ENCODE peak calls at places on chromosomes 11 and 22, in four cellular contexts. H, A, D and X are unnamed samples.

GRCh38 chr22:31173386-31174145 is 13.6 kb downstream of the RNF185 start:
- DNase-seq in H (peak), D (no peak), A (no peak), X (no peak)

GRCh38 chr22:37802310-37803194 is 5.2 kb upstream of the GCAT start:
- DNase-seq in D (no peak), A (peak), H (no peak), X (peak)

GRCh38 chr11:107043242-107043991 is 25.1 kb upstream of the GUCY1A2 start:
- DNase-seq in D (peak), H (no peak), A (no peak), X (no peak)

GRCh38 chr11:72338741-72339140 is 94.8 kb upstream of the PHOX2A start:
- DNase-seq in D (no peak), H (no peak), A (no peak), X (no peak)

GRCh38 chr11:69509381-69509780 is 27.9 kb downstream of the LINC01488 start:
- DNase-seq in H (no peak), D (no peak), A (no peak), X (no peak)

GRCh38 chr22:48474881-48475280 is 1352.8 kb downstream of the BRD1 start:
- DNase-seq in H (no peak), A (no peak), D (no peak), X (no peak)

GRCh38 chr22:29044657-29045176 is 16.9 kb downstream of the C22orf31 start:
- DNase-seq in D (no peak), H (no peak), A (no peak), X (peak)

GRCh38 chr11:71164186-71164585 is 88.2 kb downstream of the SHANK2 start:
- DNase-seq in A (no peak), D (no peak), H (no peak), X (no peak)

GRCh38 chr11:33480636-33481035 is 220.0 kb downstream of the C11orf91 start:
- DNase-seq in A (no peak), D (no peak), H (no peak), X (no peak)

GRCh38 chr11:63765688-63766241 is 2.8 kb downstream of the ZFTA start:
- DNase-seq in H (no peak), D (no peak), A (no peak), X (no peak)

GRCh38 chr11:113014262-113014661 is 53.0 kb downstream of the NCAM1 start:
- DNase-seq in A (no peak), D (no peak), H (no peak), X (no peak)

GRCh38 chr11:77080643-77081210 is 14.0 kb downstream of the CAPN5 start:
- DNase-seq in A (no peak), H (no peak), D (no peak), X (no peak)

GRCh38 chr11:129779342-129779741 is 36.3 kb upstream of the TMEM45B start:
- DNase-seq in A (no peak), D (no peak), H (no peak), X (peak)

GRCh38 chr11:26297179-26297970 is 34.6 kb upstream of the ANO3 start:
- DNase-seq in D (no peak), A (peak), H (peak), X (peak)

GRCh38 chr22:25563757-25564319 is 637 bp upstream of the GRK3 start:
- DNase-seq in A (no peak), D (no peak), H (no peak), X (peak)
- TF ChIP-seq POLR2AphosphoS2 in A (no peak), D (no peak), H (no peak), X (no peak)

GRCh38 chr11:125807909-125808308 is 20.0 kb downstream of the PATE3 start:
- DNase-seq in A (no peak), H (no peak), D (no peak), X (no peak)
- TF ChIP-seq POLR2AphosphoS2 in A (no peak), H (no peak), D (no peak), X (no peak)

GRCh38 chr11:85663080-85663729 is 1.7 kb downstream of the CREBZF start:
- DNase-seq in A (no peak), D (no peak), H (no peak), X (no peak)

GRCh38 chr11:85665756-85666155 is 827 bp upstream of the CREBZF start:
- DNase-seq in H (no peak), D (no peak), A (no peak), X (no peak)

GRCh38 chr11:85661972-85662664 is 2.8 kb downstream of the CREBZF start:
- DNase-seq in H (no peak), D (no peak), A (no peak), X (no peak)

GRCh38 chr11:85664561-85665481 is at the start of gene CREBZF:
- DNase-seq in D (peak), A (peak), H (peak), X (peak)

GRCh38 chr11:85663781-85664560 is 958 bp downstream of the CREBZF start:
- DNase-seq in A (peak), D (no peak), H (peak), X (peak)
- TF ChIP-seq POLR2AphosphoS2 in A (no peak), D (no peak), H (no peak), X (no peak)

GRCh38 chr22:39943366-39943765 is 16.8 kb upstream of the TMA7B start:
- DNase-seq in A (peak), D (no peak), H (no peak), X (no peak)

GRCh38 chr22:39946571-39947407 is 13.4 kb upstream of the TMA7B start:
- DNase-seq in H (no peak), D (no peak), A (peak), X (no peak)

GRCh38 chr22:39949964-39950737 is 10.0 kb upstream of the TMA7B start:
- DNase-seq in A (peak), D (no peak), H (no peak), X (no peak)

GRCh38 chr22:39943941-39944624 is 16.1 kb upstream of the TMA7B start:
- DNase-seq in D (no peak), H (no peak), A (no peak), X (no peak)

DNA sequence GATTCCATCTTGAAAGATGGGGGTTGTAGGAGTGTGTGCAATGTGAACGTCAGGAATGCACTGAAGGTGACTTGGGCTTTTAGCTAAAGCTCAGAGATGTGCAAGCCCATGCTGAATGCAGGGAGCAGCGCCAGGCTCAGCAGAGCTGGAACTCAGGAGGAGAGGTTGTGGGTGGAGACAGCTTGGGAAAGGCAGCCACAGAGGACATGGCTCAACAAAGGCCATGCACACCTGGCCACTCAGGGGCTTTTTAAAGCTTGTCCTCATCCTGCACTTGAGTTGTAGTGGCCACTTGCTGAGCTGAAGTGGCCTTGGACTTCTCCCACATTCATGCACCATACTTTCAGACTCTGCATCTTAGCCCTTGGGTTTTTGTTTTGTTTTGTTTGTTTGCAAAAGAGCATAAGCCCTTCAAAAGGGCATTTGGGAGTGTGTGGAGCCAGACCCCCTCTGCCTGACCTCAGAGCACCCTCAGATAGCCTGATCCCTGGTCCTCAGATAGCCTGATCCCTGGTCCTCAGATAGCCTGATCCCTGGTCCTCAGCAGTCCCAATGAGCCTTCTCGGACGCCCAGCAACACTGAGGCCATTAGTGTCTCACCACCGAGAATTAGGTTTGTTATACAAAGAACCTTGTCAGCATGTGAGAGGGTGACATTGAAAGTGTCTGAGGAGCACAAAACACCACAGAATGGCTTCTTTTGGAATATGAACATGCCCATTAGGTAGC is 12.5 kb upstream of the TMA7B start:
- DNase-seq in D (no peak), H (no peak), A (no peak), X (no peak)
- TF ChIP-seq POLR2AphosphoS2 in D (no peak), H (no peak), A (no peak), X (no peak)

GRCh38 chr11:61778357-61778886 is 14.0 kb downstream of the TMEM258 start:
- DNase-seq in D (no peak), H (no peak), A (no peak), X (no peak)

GRCh38 chr11:61775106-61775505 is 17.3 kb downstream of the TMEM258 start:
- DNase-seq in A (no peak), H (no peak), D (no peak), X (no peak)

GRCh38 chr11:61777234-61778090 is 14.9 kb downstream of the TMEM258 start:
- DNase-seq in H (no peak), A (peak), D (no peak), X (no peak)

GRCh38 chr11:61775606-61776554 is 16.5 kb downstream of the TMEM258 start:
- DNase-seq in H (no peak), D (no peak), A (peak), X (no peak)

GRCh38 chr11:61776561-61777075 is 15.8 kb downstream of the TMEM258 start:
- DNase-seq in A (peak), D (no peak), H (peak), X (peak)
- TF ChIP-seq POLR2AphosphoS2 in A (no peak), D (no peak), H (no peak), X (no peak)

GRCh38 chr11:13316528-13316961 is 39.0 kb downstream of the BMAL1 start:
- DNase-seq in D (no peak), H (no peak), A (no peak), X (no peak)
- TF ChIP-seq POLR2AphosphoS2 in D (no peak), H (no peak), A (no peak), X (no peak)

DNA sequence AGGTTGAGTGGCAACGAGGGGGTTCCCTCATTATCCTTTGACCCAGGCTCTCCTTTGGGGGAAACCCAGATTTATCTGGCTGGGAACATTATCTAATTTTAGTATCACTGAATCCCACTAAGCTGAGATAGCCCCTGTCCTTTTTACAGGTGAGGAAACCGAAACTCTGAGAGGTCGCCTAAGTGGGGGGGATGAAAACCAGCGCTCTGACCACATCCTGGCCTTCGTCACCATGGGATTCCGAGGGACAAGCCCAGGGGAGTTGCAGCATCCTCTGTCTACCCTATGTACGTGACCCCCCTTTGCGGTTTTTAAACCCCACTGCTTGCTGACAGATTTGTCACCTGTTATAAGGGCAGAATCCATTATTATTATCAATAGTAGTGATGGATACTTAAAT is 61.0 kb downstream of the ISX start:
- DNase-seq in D (peak), A (no peak), H (no peak), X (no peak)
- TF ChIP-seq POLR2AphosphoS2 in D (no peak), A (no peak), H (no peak), X (no peak)

DNA sequence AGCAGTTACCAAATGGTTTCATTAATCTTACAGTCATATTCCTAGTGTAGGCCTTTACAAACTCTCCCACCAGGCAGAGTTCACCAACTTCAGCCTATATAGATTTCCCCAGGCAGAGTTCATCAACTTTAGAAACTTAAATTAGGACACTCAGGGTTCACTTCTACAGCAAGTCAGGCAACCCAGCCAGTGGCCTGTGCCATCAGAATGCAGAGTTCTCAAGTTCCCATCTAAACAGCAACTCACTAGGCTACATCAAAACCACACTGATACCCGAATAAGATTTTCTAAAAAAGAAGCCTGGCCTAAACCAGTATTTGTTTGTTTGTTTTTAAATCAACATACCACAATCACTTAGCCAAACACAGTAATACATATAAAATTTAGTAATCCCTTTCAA is 33.7 kb downstream of the PICALM start:
- DNase-seq in H (no peak), A (no peak), D (no peak), X (no peak)
- TF ChIP-seq POLR2AphosphoS2 in H (no peak), A (no peak), D (no peak), X (no peak)

GRCh38 chr22:20021196-20022181 is 579 bp downstream of the TANGO2 start:
- DNase-seq in D (no peak), H (no peak), A (peak), X (peak)
- TF ChIP-seq POLR2AphosphoS2 in D (no peak), H (no peak), A (no peak), X (no peak)

GRCh38 chr11:28245131-28245530 is 136.9 kb downstream of the METTL15 start:
- DNase-seq in H (no peak), D (no peak), A (no peak), X (no peak)
- TF ChIP-seq POLR2AphosphoS2 in H (no peak), D (no peak), A (no peak), X (no peak)